ENCODE peak calls at places on chromosomes 6 and 20, in four cellular contexts. C is Daoy, F is right atrium auricular region, A is smooth muscle cell of the brain vasculature. X is an unnamed sample.

GRCh38 chr20:5065489-5066383 is 54.0 kb downstream of the PCNA start:
- DNase-seq in A (peak), F (peak), C (peak), X (no peak)

GRCh38 chr20:41049451-41049850 is 20.8 kb downstream of the TOP1 start:
- DNase-seq in A (no peak), C (no peak), F (no peak), X (no peak)

GRCh38 chr6:36827261-36828079 is 11.8 kb downstream of the CPNE5 start:
- DNase-seq in F (no peak), A (peak), C (peak), X (no peak)

GRCh38 chr6:30711758-30712380 is 5.2 kb downstream of the MDC1 start:
- DNase-seq in A (no peak), F (no peak), C (no peak), X (no peak)

GRCh38 chr6:15709665-15710269 is 46.9 kb upstream of the DTNBP1 start:
- DNase-seq in F (no peak), C (no peak), A (no peak), X (no peak)

GRCh38 chr20:45774933-45775332 is 16.8 kb downstream of the WFDC3 start:
- DNase-seq in A (no peak), C (no peak), F (no peak), X (no peak)

GRCh38 chr6:111098597-111098996 is 11.3 kb downstream of the SLC16A10 start:
- DNase-seq in C (no peak), A (no peak), F (no peak), X (no peak)

GRCh38 chr6:89144358-89145041 is 1.4 kb upstream of the PM20D2 start:
- DNase-seq in A (no peak), F (no peak), C (peak), X (no peak)

X was measured in esophagus muscularis mucosa.